ENCODE peak calls at places on chromosomes 3 and 15, in seven cellular contexts. G is NB4, Q is sigmoid colon, I is A549, W is H1, T is upper lobe of left lung, B is GM12892. D is an unnamed sample.
A peak's percentile ranks its signal among the peaks of the same experiment; 100 is the strongest.

GRCh38 chr15:60477991-60478632 is 830 bp downstream of the ICE2 start:
- DNase-seq in G (peak; percentile 46), Q (no peak), I (peak; percentile 45), W (no peak), T (no peak), B (no peak), D (no peak)

GRCh38 chr3:15241341-15241740 is 35.3 kb downstream of the CAPN7 start:
- DNase-seq in G (peak; percentile 56), Q (peak; percentile 71), I (peak; percentile 32), W (no peak), T (no peak), B (no peak), D (peak; percentile 57)

GRCh38 chr15:65310431-65311137 is 6.1 kb downstream of the RNU5B-1 start:
- DNase-seq in G (peak; percentile 82), Q (no peak), I (no peak), W (no peak), T (no peak), B (no peak), D (no peak)

GRCh38 chr3:64898941-64899340 is 211.1 kb upstream of the ADAMTS9 start:
- DNase-seq in G (no peak), Q (no peak), I (no peak), W (no peak), T (no peak), B (no peak), D (no peak)

GRCh38 chr3:126677862-126678549 is 23.1 kb upstream of the TXNRD3 start:
- DNase-seq in G (no peak), Q (no peak), I (no peak), W (no peak), T (no peak), B (no peak), D (no peak)

GRCh38 chr15:73838795-73839565 is 34.4 kb upstream of the TBC1D21 start:
- DNase-seq in G (no peak), Q (peak; percentile 70), I (no peak), W (no peak), T (peak; percentile 22), B (no peak), D (no peak)

GRCh38 chr3:129118745-129119144 is 2.9 kb downstream of the RAB43 start:
- DNase-seq in G (no peak), Q (no peak), I (no peak), W (no peak), T (no peak), B (no peak), D (no peak)

GRCh38 chr3:142853270-142854163 is 35.4 kb downstream of the PCOLCE2 start:
- DNase-seq in G (no peak), Q (no peak), I (peak; percentile 78), W (no peak), T (no peak), B (no peak), D (no peak)

GRCh38 chr15:77508541-77509505 is 88.1 kb downstream of the HMG20A start:
- DNase-seq in G (no peak), Q (peak; percentile 59), I (no peak), W (no peak), T (peak; percentile 60), B (no peak), D (no peak)

GRCh38 chr3:47096955-47097354 is 67.0 kb downstream of the SETD2 start:
- DNase-seq in G (no peak), Q (no peak), I (peak; percentile 2), W (no peak), T (no peak), B (no peak), D (no peak)

GRCh38 chr15:44157679-44158078 is 37.4 kb downstream of the FRMD5 start:
- DNase-seq in G (no peak), Q (no peak), I (peak; percentile 63), W (no peak), T (no peak), B (no peak), D (no peak)

GRCh38 chr3:55185380-55185779 is 257.5 kb upstream of the LRTM1 start:
- DNase-seq in G (no peak), Q (no peak), I (no peak), W (no peak), T (no peak), B (no peak), D (no peak)

GRCh38 chr3:124161453-124161852 is 169.5 kb upstream of the ROPN1 start:
- DNase-seq in G (no peak), Q (no peak), I (no peak), W (no peak), T (no peak), B (no peak), D (no peak)

GRCh38 chr3:127212231-127212630 is 19.3 kb downstream of the PRR23E start:
- DNase-seq in G (no peak), Q (no peak), I (no peak), W (no peak), T (no peak), B (no peak), D (no peak)

GRCh38 chr3:176951586-176952292 is 245.5 kb downstream of the TBL1XR1 start:
- DNase-seq in G (no peak), Q (no peak), I (no peak), W (no peak), T (no peak), B (no peak), D (no peak)

GRCh38 chr3:130354430-130354829 is 9.0 kb downstream of the COL6A5 start:
- DNase-seq in G (peak; percentile 72), Q (no peak), I (no peak), W (no peak), T (no peak), B (no peak), D (no peak)

GRCh38 chr3:194817592-194818325 is 132.1 kb downstream of the FAM43A start:
- DNase-seq in G (no peak), Q (no peak), I (no peak), W (no peak), T (no peak), B (no peak), D (no peak)

GRCh38 chr3:64008952-64009351 is 14.3 kb downstream of the PSMD6 start:
- DNase-seq in G (no peak), Q (no peak), I (no peak), W (no peak), T (no peak), B (no peak), D (no peak)

GRCh38 chr3:142644502-142644901 is 48.3 kb downstream of the PLS1 start:
- DNase-seq in G (no peak), Q (no peak), I (no peak), W (no peak), T (no peak), B (no peak), D (no peak)

GRCh38 chr3:48928679-48929078 is 10.0 kb downstream of the ARIH2 start:
- DNase-seq in G (no peak), Q (no peak), I (no peak), W (no peak), T (no peak), B (no peak), D (no peak)

GRCh38 chr15:67136802-67137201 is 71.4 kb downstream of the SMAD3 start:
- DNase-seq in G (no peak), Q (peak; percentile 51), I (no peak), W (no peak), T (peak; percentile 14), B (no peak), D (no peak)

GRCh38 chr3:52833202-52833601 is 1.6 kb downstream of the MUSTN1 start:
- DNase-seq in G (no peak), Q (no peak), I (no peak), W (no peak), T (no peak), B (no peak), D (no peak)

GRCh38 chr15:75725719-75726607 is 13.3 kb upstream of the CSPG4 start:
- DNase-seq in G (peak; percentile 28), Q (peak; percentile 62), I (no peak), W (no peak), T (no peak), B (no peak), D (no peak)

GRCh38 chr15:79674124-79674465 is 222.7 kb downstream of the MTHFS start:
- DNase-seq in G (no peak), Q (no peak), I (no peak), W (no peak), T (no peak), B (no peak), D (no peak)

GRCh38 chr3:111073186-111073585 is 1.6 kb downstream of the NECTIN3 start:
- DNase-seq in G (no peak), Q (no peak), I (no peak), W (no peak), T (no peak), B (no peak), D (no peak)

GRCh38 chr15:100129677-100130076 is 212.1 kb downstream of the ADAMTS17 start:
- DNase-seq in G (no peak), Q (no peak), I (no peak), W (no peak), T (no peak), B (no peak), D (no peak)
- TF ChIP-seq POLR2A in G (no peak), Q (no peak), I (no peak), W (no peak), T (no peak), B (no peak), D (no peak)

GRCh38 chr3:31166249-31166885 is 271.9 kb upstream of the GADL1 start:
- DNase-seq in G (no peak), Q (no peak), I (peak; percentile 22), W (no peak), T (no peak), B (no peak), D (no peak)
- TF ChIP-seq POLR2A in G (no peak), Q (no peak), I (no peak), W (no peak), T (no peak), B (no peak), D (no peak)

GRCh38 chr3:33256249-33256648 is 21.0 kb upstream of the FBXL2 start:
- DNase-seq in G (no peak), Q (no peak), I (no peak), W (no peak), T (no peak), B (no peak), D (no peak)

GRCh38 chr3:33260104-33260503 is 17.1 kb upstream of the FBXL2 start:
- DNase-seq in G (no peak), Q (no peak), I (no peak), W (no peak), T (no peak), B (no peak), D (no peak)
- TF ChIP-seq POLR2A in G (no peak), Q (no peak), I (no peak), W (no peak), T (no peak), B (no peak), D (no peak)

DNA sequence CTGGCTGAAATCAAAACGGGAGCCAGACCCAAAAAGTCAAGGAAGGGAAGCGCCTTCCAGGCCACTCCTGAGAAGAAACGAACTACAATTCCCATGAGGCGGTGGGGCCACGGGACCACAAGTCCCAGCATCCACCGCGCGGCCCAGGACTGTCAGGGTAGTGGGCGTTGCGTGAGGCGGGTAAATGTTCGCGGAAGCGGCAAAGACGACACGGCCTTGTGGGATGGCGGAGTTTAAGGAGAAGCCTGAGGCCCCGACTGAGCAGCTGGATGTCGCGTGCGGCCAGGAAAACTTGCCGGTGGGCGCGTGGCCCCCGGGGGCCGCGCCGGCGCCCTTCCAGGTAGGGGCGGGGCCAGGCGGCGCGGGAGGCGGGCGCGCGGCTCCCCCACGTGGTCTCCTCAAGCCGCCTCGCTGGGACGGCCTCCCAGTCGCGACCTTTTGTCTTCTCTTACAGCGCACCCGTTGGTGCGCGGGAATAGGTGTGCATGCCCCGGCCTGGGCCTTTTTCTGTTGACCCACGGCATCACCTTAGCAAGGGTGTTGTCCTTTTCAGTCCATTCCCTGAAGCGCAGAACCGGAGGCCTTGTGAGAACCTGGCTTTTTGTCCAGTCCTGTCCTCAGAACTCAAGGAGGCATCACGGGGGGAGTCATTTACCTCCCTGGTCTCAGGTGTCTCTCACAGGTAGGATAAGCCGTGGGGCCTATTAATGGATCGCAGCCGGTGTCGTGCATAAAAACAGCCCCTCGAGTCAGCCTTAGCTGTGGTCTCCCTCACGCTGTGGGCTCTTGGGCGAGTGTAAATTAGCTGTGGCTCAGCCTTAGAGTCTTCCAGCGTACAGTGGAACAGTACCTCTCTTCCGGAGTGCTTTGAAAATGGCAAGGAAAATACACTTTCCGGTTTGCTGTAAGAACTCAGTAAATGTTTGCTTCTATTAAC is at the start of gene SETMAR:
- DNase-seq in G (peak; percentile 92), Q (peak; percentile 97), I (peak; percentile 89), W (peak; percentile 62), T (peak; percentile 94), B (peak; percentile 85), D (peak; percentile 91)
- TF ChIP-seq POLR2A in G (peak; percentile 59), Q (peak; percentile 69), I (peak; percentile 74), W (peak; percentile 94), T (peak; percentile 60), B (peak; percentile 91), D (peak; percentile 82)